ENCODE peak calls at places on chromosomes 12 and 14, in five cellular contexts. W, C, K, G and X are unnamed samples.

GRCh38 chr12:108854055-108854452 is 3.3 kb downstream of the SSH1 start:
- DNase-seq in W (peak; percentile 47), C (peak; percentile 98), K (no peak), G (no peak), X (no peak)

GRCh38 chr14:75430526-75430925 is 2.7 kb downstream of the JDP2 start:
- DNase-seq in W (no peak), C (peak; percentile 80), K (no peak), G (no peak), X (no peak)

GRCh38 chr12:46153267-46153872 is 115.5 kb downstream of the SLC38A1 start:
- DNase-seq in W (peak; percentile 21), C (peak; percentile 63), K (no peak), G (no peak), X (no peak)

GRCh38 chr12:76614364-76614763 is 54.8 kb upstream of the OSBPL8 start:
- DNase-seq in W (no peak), C (no peak), K (no peak), G (no peak), X (no peak)

GRCh38 chr14:102592969-102593840 is 756 bp downstream of the RCOR1 start:
- DNase-seq in W (peak; percentile 62), C (no peak), K (peak; percentile 59), G (peak; percentile 50), X (no peak)

GRCh38 chr12:49260165-49260564 is 4.7 kb upstream of the TUBA1C start:
- DNase-seq in W (no peak), C (peak; percentile 84), K (no peak), G (no peak), X (no peak)

GRCh38 chr12:2244013-2244861 is 191.4 kb downstream of the CACNA1C start:
- DNase-seq in W (no peak), C (peak; percentile 88), K (no peak), G (peak; percentile 34), X (peak; percentile 88)

GRCh38 chr14:58752782-58753181 is 115.0 kb downstream of the DACT1 start:
- DNase-seq in W (no peak), C (peak; percentile 35), K (no peak), G (peak; percentile 91), X (peak; percentile 34)

GRCh38 chr14:59244581-59244980 is 56.1 kb downstream of the DAAM1 start:
- DNase-seq in W (no peak), C (no peak), K (no peak), G (no peak), X (no peak)

GRCh38 chr12:132487311-132487741 is 2.6 kb upstream of the FBRSL1 start:
- DNase-seq in W (no peak), C (no peak), K (no peak), G (no peak), X (no peak)

GRCh38 chr12:3123729-3124128 is 46.5 kb downstream of the TSPAN9 start:
- DNase-seq in W (no peak), C (no peak), K (no peak), G (no peak), X (no peak)

GRCh38 chr14:67736771-67737170 is 35.1 kb downstream of the RDH12 start:
- DNase-seq in W (no peak), C (no peak), K (no peak), G (no peak), X (no peak)

GRCh38 chr12:116336542-116337065 is 59.1 kb upstream of the MED13L start:
- DNase-seq in W (peak; percentile 90), C (peak; percentile 50), K (peak; percentile 67), G (peak; percentile 36), X (no peak)

GRCh38 chr14:53858344-53858682 is 98.3 kb downstream of the BMP4 start:
- DNase-seq in W (no peak), C (no peak), K (no peak), G (no peak), X (no peak)

GRCh38 chr12:80936353-80936641 is 1.4 kb downstream of the LIN7A start:
- DNase-seq in W (no peak), C (no peak), K (no peak), G (no peak), X (no peak)

GRCh38 chr12:108333898-108334699 is 5.0 kb downstream of the CMKLR1 start:
- DNase-seq in W (peak; percentile 91), C (no peak), K (no peak), G (no peak), X (no peak)

GRCh38 chr14:92502541-92503286 is 10.9 kb upstream of the RIN3 start:
- DNase-seq in W (no peak), C (no peak), K (no peak), G (no peak), X (no peak)

GRCh38 chr14:83164591-83164990 is 1630.9 kb upstream of the SEL1L start:
- DNase-seq in W (no peak), C (no peak), K (no peak), G (no peak), X (no peak)

GRCh38 chr14:59427653-59428578 is 37.3 kb downstream of the GPR135 start:
- DNase-seq in W (no peak), C (peak; percentile 70), K (no peak), G (no peak), X (no peak)

GRCh38 chr12:99334737-99335136 is 312.8 kb upstream of the GARIN6 start:
- DNase-seq in W (no peak), C (no peak), K (no peak), G (no peak), X (no peak)

GRCh38 chr12:101480849-101481248 is 5.7 kb downstream of the SPIC start:
- DNase-seq in W (no peak), C (no peak), K (no peak), G (no peak), X (no peak)

GRCh38 chr12:80636832-80637231 is 70.6 kb upstream of the MYF6 start:
- DNase-seq in W (no peak), C (peak; percentile 41), K (no peak), G (no peak), X (no peak)

GRCh38 chr12:42421844-42422779 is 96.1 kb downstream of the PPHLN1 start:
- DNase-seq in W (peak; percentile 56), C (peak; percentile 82), K (peak; percentile 15), G (no peak), X (no peak)

DNA sequence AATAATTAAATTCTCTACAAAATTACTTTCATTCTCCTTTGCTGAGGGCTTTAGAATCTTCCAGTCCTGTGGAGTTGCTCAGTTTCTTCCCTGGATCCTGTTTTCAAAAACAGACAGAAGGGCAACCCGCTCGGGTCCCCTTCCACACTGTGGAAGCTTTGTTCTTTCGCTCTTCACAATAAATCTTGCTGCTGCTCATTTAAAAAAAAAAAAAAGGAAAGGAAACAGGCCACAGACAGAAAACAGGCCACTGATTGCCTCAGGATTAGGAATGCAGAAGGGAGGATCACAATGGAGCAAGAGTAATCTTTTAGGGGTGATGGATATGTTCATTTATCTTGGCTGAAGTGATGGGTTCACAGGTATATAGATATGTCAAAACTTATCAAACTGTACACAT is 29.5 kb upstream of the HIGD1C start:
- DNase-seq in W (no peak), C (peak; percentile 53), K (no peak), G (no peak), X (no peak)
- H3K4me3 ChIP-seq in W (no peak overlapping the region), C (no peak overlapping the region), K (no peak overlapping the region), G (no peak overlapping the region), X (no peak overlapping the region)

GRCh38 chr12:28583771-28584261 is 393.6 kb downstream of the CCDC91 start:
- DNase-seq in W (no peak), C (peak; percentile 19), K (no peak), G (no peak), X (no peak)
- TF ChIP-seq CTCF in W (no peak), C (no peak), K (peak; percentile 14), G (no peak), X (peak; percentile 36)

GRCh38 chr12:16880864-16881285 is 274.9 kb upstream of the LMO3 start:
- DNase-seq in W (no peak), C (no peak), K (no peak), G (peak; percentile 20), X (peak; percentile 34)
- H3K4me3 ChIP-seq in W (no peak overlapping the region), C (no peak overlapping the region), K (no peak overlapping the region), G (peak overlapping the region; percentile 8), X (peak overlapping the region; percentile 38)

DNA sequence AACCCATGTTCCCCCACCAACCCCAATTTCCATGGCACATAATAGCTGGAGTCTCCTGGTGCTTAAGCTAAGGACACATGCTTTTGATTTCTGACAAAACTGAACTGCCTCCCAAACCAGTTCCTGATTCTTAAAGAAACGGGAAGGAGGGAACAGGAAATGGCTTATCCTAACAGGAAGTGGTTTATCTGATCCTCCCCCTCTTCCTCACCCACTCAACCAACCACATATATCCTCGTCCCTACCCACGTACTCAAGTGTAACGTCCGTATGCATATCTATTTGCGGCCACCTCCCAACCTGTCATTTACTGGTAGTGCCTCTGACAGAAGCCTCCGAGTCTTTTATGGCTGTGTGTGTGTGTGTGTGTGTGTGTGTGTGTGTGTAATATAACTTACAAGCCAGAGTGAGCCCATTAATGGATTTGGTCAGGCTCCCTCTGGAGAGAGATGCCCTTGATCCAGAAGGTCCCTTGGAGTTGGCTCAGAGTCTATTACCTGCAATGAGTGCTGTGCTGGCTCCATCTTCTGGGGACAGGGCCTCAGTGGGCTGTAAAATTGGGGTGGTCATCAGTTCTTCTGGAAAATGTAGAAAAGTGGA is 7.7 kb downstream of the DAZAP2 start:
- DNase-seq in W (peak; percentile 48), C (peak; percentile 59), K (peak; percentile 29), G (peak; percentile 17), X (no peak)
- TF ChIP-seq CTCF in W (no peak), C (no peak), K (peak; percentile 44), G (no peak), X (no peak)

GRCh38 chr14:44898547-44898946 is 63.2 kb downstream of the KLHL28 start:
- DNase-seq in W (no peak), C (peak; percentile 54), K (no peak), G (no peak), X (no peak)
- H3K4me3 ChIP-seq in W (no peak overlapping the region), C (peak overlapping the region; percentile 93), K (no peak overlapping the region), G (peak overlapping the region; percentile 72), X (no peak overlapping the region)

GRCh38 chr12:110932048-110932447 is 11.7 kb upstream of the MYL2 start:
- DNase-seq in W (no peak), C (no peak), K (no peak), G (no peak), X (no peak)
- TF ChIP-seq CTCF in W (peak; percentile 20), C (no peak), K (peak; percentile 62), G (no peak), X (peak; percentile 47)

DNA sequence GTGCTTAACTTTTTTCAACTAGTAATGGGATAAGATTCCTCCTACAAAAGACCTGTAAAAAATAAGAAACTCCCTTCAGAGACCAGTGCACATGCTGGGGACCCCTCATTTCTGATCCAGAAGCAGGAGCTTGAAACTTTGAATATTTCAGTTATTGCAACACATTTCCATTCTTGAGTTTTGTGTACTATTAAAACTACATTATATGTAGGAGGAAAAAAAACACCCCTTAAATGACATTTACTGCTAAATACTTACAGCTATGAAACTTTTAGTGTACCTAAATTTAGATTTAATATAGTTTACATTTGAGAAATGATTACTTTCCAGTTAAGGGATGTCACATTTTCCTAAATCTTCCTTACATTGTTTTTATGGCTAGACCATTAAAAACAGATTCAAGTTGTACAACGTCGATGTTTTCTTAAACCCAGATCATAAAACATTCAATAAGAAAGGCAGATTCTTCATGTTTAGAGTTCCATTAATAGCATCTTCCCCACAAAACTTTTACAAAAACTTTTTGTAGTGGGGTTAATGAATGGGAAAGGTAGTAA is 4.1 kb downstream of the LRIG3 start:
- DNase-seq in W (no peak), C (no peak), K (no peak), G (no peak), X (no peak)
- H3K4me3 ChIP-seq in W (peak overlapping the region; percentile 90), C (peak overlapping the region; percentile 99), K (no peak overlapping the region), G (peak overlapping the region; percentile 86), X (no peak overlapping the region)